ENCODE peak calls at places on chromosomes 3 and 15, in five cellular contexts. F, P, B, Z and A are unnamed samples.

GRCh38 chr3:104044002-104044401 is 1322.7 kb upstream of the ALCAM start:
- DNase-seq in Z (no peak), P (no peak), F (no peak), B (no peak), A (no peak)

GRCh38 chr3:98755601-98756000 is 7.5 kb upstream of the ST3GAL6 start:
- DNase-seq in F (no peak), P (no peak), Z (no peak), B (no peak), A (no peak)

GRCh38 chr15:71051539-71051938 is 63.7 kb upstream of the THSD4 start:
- DNase-seq in P (no peak), B (no peak), Z (no peak), F (no peak), A (no peak)

GRCh38 chr3:8198605-8199004 is 303.0 kb upstream of the LMCD1 start:
- DNase-seq in Z (no peak), P (no peak), F (no peak), B (no peak), A (no peak)

GRCh38 chr15:64693134-64693533 is 82.3 kb downstream of the RBPMS2 start:
- DNase-seq in F (no peak), B (peak), P (peak), Z (no peak), A (no peak)

GRCh38 chr3:57670543-57670942 is 22.3 kb downstream of the DENND6A start:
- DNase-seq in F (no peak), P (no peak), B (no peak), Z (no peak), A (no peak)

GRCh38 chr15:37122703-37123102 is 22.4 kb upstream of the MEIS2 start:
- DNase-seq in B (no peak), Z (no peak), P (no peak), F (no peak), A (no peak)

GRCh38 chr15:44729394-44729913 is 6.9 kb upstream of the TRIM69 start:
- DNase-seq in P (peak), B (no peak), Z (peak), F (no peak), A (peak)

GRCh38 chr15:88083828-88084760 is 172.4 kb downstream of the NTRK3 start:
- DNase-seq in P (no peak), F (no peak), B (no peak), Z (no peak), A (no peak)

GRCh38 chr3:168307893-168308292 is 212.2 kb upstream of the GOLIM4 start:
- DNase-seq in Z (no peak), P (no peak), B (no peak), F (no peak), A (no peak)

GRCh38 chr3:308597-309321 is 112.2 kb downstream of the CHL1 start:
- DNase-seq in B (no peak), Z (no peak), P (peak), F (no peak), A (no peak)

GRCh38 chr3:194971965-194972364 is 286.3 kb downstream of the FAM43A start:
- DNase-seq in F (no peak), Z (no peak), P (no peak), B (peak), A (no peak)

GRCh38 chr3:172155880-172156279 is 116.5 kb downstream of the FNDC3B start:
- DNase-seq in Z (no peak), P (no peak), B (no peak), F (no peak), A (no peak)

GRCh38 chr3:100123112-100123511 is 8.8 kb upstream of the FILIP1L start:
- DNase-seq in P (no peak), F (no peak), B (no peak), Z (no peak), A (no peak)

GRCh38 chr15:98625614-98626013 is 22.7 kb upstream of the IGF1R start:
- DNase-seq in Z (no peak), F (no peak), B (no peak), P (no peak), A (no peak)

GRCh38 chr15:58931985-58932384 is 1.5 kb downstream of the SLTM start:
- DNase-seq in F (peak), B (no peak), Z (no peak), P (no peak), A (no peak)

GRCh38 chr3:113354307-113354706 is 87.0 kb downstream of the CFAP44 start:
- DNase-seq in B (no peak), P (no peak), F (no peak), Z (no peak), A (no peak)

GRCh38 chr3:98376631-98377030 is 13.8 kb upstream of the OR5K3 start:
- DNase-seq in F (no peak), Z (no peak), B (no peak), P (no peak), A (no peak)

GRCh38 chr3:53776494-53777101 is 69.6 kb downstream of the CHDH start:
- DNase-seq in F (no peak), Z (no peak), B (no peak), P (no peak), A (no peak)

GRCh38 chr15:37678124-37678523 is 256.3 kb upstream of the TMCO5A start:
- DNase-seq in F (no peak), Z (no peak), P (no peak), B (no peak), A (no peak)

GRCh38 chr3:49199244-49199899 is 28.0 kb downstream of the KLHDC8B start:
- DNase-seq in Z (peak), P (peak), F (no peak), B (peak), A (peak)
- H3K4me3 ChIP-seq in Z (peak), P (peak), F (no peak), B (peak), A (peak)

DNA sequence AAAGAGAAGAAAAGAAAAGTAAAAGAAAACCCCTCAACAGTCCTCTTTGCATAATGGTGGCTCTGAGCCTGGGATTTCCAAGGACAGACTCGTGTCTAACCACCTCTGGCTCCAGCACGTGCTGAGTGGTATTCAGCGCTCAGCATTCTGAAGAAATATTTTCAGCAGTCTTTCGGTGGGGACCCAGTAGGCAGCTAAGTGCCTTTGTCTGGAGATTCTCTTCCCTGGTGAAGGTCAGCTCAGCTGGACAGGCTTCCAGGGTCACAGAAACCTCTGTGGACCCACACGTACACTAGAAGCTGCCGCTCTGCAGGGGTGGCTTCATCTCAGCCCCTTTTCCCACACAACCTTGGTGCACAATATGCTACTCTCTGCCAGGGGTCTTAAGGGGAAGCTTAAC is 36.0 kb downstream of the CCDC32 start:
- DNase-seq in P (no peak), F (no peak), Z (no peak), B (no peak), A (no peak)
- H3K27ac ChIP-seq in P (no peak), F (no peak), Z (no peak), B (no peak), A (no peak)

DNA sequence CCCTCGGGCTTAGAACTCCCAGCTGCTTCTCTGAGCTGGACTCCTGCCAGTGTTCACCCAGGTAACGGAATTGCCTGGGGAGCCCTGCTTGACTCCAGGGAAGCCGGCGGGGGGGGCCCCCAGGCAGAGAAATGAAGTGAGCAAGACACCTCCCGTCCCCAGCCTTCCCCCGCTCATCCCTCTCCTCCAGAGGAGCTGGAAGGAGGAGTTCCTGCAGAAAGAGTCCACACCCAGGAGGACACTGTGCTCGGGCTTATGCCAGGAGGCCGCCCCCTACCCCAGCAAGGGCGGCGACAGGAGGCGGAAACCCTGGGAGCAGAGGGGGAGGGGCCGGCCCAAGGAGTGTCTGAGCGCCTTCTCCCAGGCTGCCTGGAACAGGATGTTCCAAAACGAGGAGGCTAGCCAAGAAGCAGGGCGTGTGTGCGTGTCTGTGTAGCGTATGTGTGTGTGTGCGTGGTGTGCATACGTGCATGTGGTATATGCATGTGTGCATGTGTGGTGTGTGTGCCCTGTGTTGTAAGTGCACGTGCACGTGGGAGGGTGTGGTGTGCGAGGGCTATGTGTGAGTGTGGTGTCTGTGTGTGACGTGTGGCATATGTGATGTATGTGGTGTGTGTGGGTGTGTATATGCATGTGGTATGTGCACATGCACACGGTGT is 511.3 kb downstream of the SHQ1 start:
- DNase-seq in Z (peak), F (no peak), B (peak), P (peak), A (peak)
- H3K4me3 ChIP-seq in Z (no peak), F (no peak), B (no peak), P (no peak), A (peak)

GRCh38 chr3:18079739-18080138 is 337.3 kb upstream of the TBC1D5 start:
- DNase-seq in F (no peak), P (no peak), Z (no peak), B (no peak), A (no peak)
- H3K27ac ChIP-seq in F (no peak), P (no peak), Z (no peak), B (no peak), A (no peak)

GRCh38 chr15:33310481-33311311 is at the start of gene RYR3:
- DNase-seq in P (no peak), F (no peak), B (no peak), Z (no peak), A (no peak)

GRCh38 chr15:33314115-33314514 is 3.3 kb downstream of the RYR3 start:
- DNase-seq in Z (no peak), F (no peak), B (no peak), P (no peak), A (no peak)

GRCh38 chr15:33309602-33310276 is 1.0 kb upstream of the RYR3 start:
- DNase-seq in B (no peak), P (no peak), Z (no peak), F (no peak), A (no peak)

GRCh38 chr15:33313491-33313890 is 2.7 kb downstream of the RYR3 start:
- DNase-seq in Z (no peak), P (no peak), B (no peak), F (no peak), A (no peak)

GRCh38 chr15:33311312-33311971 is 675 bp downstream of the RYR3 start:
- DNase-seq in F (no peak), B (no peak), P (no peak), Z (no peak), A (no peak)
- H3K4me3 ChIP-seq in F (no peak), B (peak), P (peak), Z (peak), A (peak)

GRCh38 chr3:114376516-114376915 is 82.7 kb downstream of the TIGIT start:
- DNase-seq in Z (no peak), F (no peak), B (no peak), P (no peak), A (no peak)
- H3K27ac ChIP-seq in Z (peak), F (no peak), B (no peak), P (no peak), A (no peak)

GRCh38 chr15:66936115-66936863 is 129.1 kb upstream of the SMAD3 start:
- DNase-seq in F (no peak), Z (no peak), B (no peak), P (no peak), A (no peak)
- H3K4me3 ChIP-seq in F (no peak), Z (peak), B (peak), P (peak), A (peak)

GRCh38 chr15:39139431-39140059 is 441.3 kb upstream of the THBS1 start:
- DNase-seq in F (no peak), Z (no peak), P (no peak), B (no peak), A (no peak)

GRCh38 chr15:39135989-39136388 is 444.9 kb upstream of the THBS1 start:
- DNase-seq in Z (no peak), F (no peak), B (no peak), P (no peak), A (no peak)

GRCh38 chr15:39144051-39144450 is 436.8 kb upstream of the THBS1 start:
- DNase-seq in B (no peak), F (no peak), P (no peak), Z (no peak), A (no peak)

GRCh38 chr15:39142500-39142899 is 438.4 kb upstream of the THBS1 start:
- DNase-seq in P (no peak), B (no peak), Z (no peak), F (no peak), A (no peak)

GRCh38 chr15:39140060-39140604 is 440.7 kb upstream of the THBS1 start:
- DNase-seq in P (no peak), F (no peak), B (no peak), Z (no peak), A (no peak)
- H3K27ac ChIP-seq in P (no peak), F (no peak), B (no peak), Z (no peak), A (no peak)

GRCh38 chr15:40696228-40696627 is 1.3 kb downstream of the RAD51 start:
- DNase-seq in B (no peak), F (no peak), Z (no peak), P (no peak), A (no peak)
- H3K4me3 ChIP-seq in B (no peak), F (no peak), Z (no peak), P (no peak), A (no peak)

GRCh38 chr15:78021761-78022160 is 55.8 kb downstream of the TBC1D2B start:
- DNase-seq in B (no peak), P (no peak), Z (no peak), F (no peak), A (no peak)
- H3K27ac ChIP-seq in B (no peak), P (peak), Z (no peak), F (no peak), A (peak)